ENCODE peak calls at places on chromosomes 12 and 14, in four cellular contexts. One of them, this sample, is unnamed.

GRCh38 chr14:75011356-75012097 is 8.8 kb downstream of the EIF2B2 start:
- DNase-seq in H1: no peak
- DNase-seq in IMR-90: peak
- DNase-seq in H9: no peak
- DNase-seq in this sample: no peak

GRCh38 chr12:13784504-13784903 is 196.9 kb downstream of the GRIN2B start:
- DNase-seq in IMR-90: no peak
- DNase-seq in H9: no peak
- DNase-seq in H1: no peak
- DNase-seq in this sample: no peak

GRCh38 chr12:46359667-46360280 is 12.8 kb downstream of the SLC38A2 start:
- DNase-seq in H9: no peak
- DNase-seq in H1: no peak
- DNase-seq in IMR-90: no peak
- DNase-seq in this sample: no peak

GRCh38 chr12:13024151-13024946 is 19.8 kb upstream of the FAM234B start:
- DNase-seq in IMR-90: peak
- DNase-seq in H9: no peak
- DNase-seq in H1: peak
- DNase-seq in this sample: no peak

GRCh38 chr14:28059254-28059653 is 707.3 kb upstream of the FOXG1 start:
- DNase-seq in IMR-90: no peak
- DNase-seq in H1: no peak
- DNase-seq in H9: no peak
- DNase-seq in this sample: no peak

GRCh38 chr12:122869207-122869973 is 26.5 kb downstream of the VPS37B start:
- DNase-seq in IMR-90: no peak
- DNase-seq in H9: no peak
- DNase-seq in H1: no peak
- DNase-seq in this sample: no peak

GRCh38 chr12:88650715-88651114 is 70.4 kb upstream of the KITLG start:
- DNase-seq in H1: no peak
- DNase-seq in H9: no peak
- DNase-seq in IMR-90: peak
- DNase-seq in this sample: no peak

GRCh38 chr12:27462151-27462694 is 15.7 kb downstream of the SMCO2 start:
- DNase-seq in IMR-90: peak
- DNase-seq in H9: no peak
- DNase-seq in H1: no peak
- DNase-seq in this sample: no peak

GRCh38 chr12:125310461-125310860 is 245.2 kb downstream of the AACS start:
- DNase-seq in IMR-90: no peak
- DNase-seq in H1: no peak
- DNase-seq in H9: no peak
- DNase-seq in this sample: no peak

GRCh38 chr14:68937790-68938514 is 41.1 kb downstream of the ACTN1 start:
- DNase-seq in H9: peak
- DNase-seq in H1: no peak
- DNase-seq in IMR-90: no peak
- DNase-seq in this sample: peak

GRCh38 chr14:22982013-22982476 is 306 bp downstream of the AJUBA start:
- DNase-seq in H9: peak
- DNase-seq in H1: no peak
- DNase-seq in IMR-90: no peak
- DNase-seq in this sample: peak

GRCh38 chr12:3371018-3371417 is 120.0 kb upstream of the PRMT8 start:
- DNase-seq in H1: no peak
- DNase-seq in IMR-90: no peak
- DNase-seq in H9: peak
- DNase-seq in this sample: no peak

GRCh38 chr12:104219908-104220404 is 4.4 kb downstream of the TXNRD1 start:
- DNase-seq in H1: peak
- DNase-seq in IMR-90: peak
- DNase-seq in H9: no peak
- DNase-seq in this sample: peak

GRCh38 chr12:103851127-103851526 is 10.1 kb upstream of the NT5DC3 start:
- DNase-seq in H1: no peak
- DNase-seq in H9: no peak
- DNase-seq in IMR-90: peak
- DNase-seq in this sample: no peak

GRCh38 chr14:73753043-73753886 is 39.1 kb upstream of the PNMA1 start:
- DNase-seq in IMR-90: no peak
- DNase-seq in H9: peak
- DNase-seq in H1: no peak
- DNase-seq in this sample: peak

GRCh38 chr12:6275609-6276246 is 34.8 kb upstream of the PLEKHG6 start:
- DNase-seq in H9: no peak
- DNase-seq in IMR-90: no peak
- DNase-seq in H1: no peak
- DNase-seq in this sample: no peak

GRCh38 chr12:5096241-5096880 is 52.7 kb downstream of the KCNA5 start:
- DNase-seq in IMR-90: peak
- DNase-seq in H1: no peak
- DNase-seq in H9: no peak
- DNase-seq in this sample: peak

GRCh38 chr14:104871145-104871655 is 6.1 kb downstream of the CEP170B start:
- DNase-seq in H1: no peak
- DNase-seq in H9: no peak
- DNase-seq in IMR-90: no peak
- DNase-seq in this sample: no peak

GRCh38 chr14:104692939-104693315 is 3.5 kb downstream of the INF2 start:
- DNase-seq in H9: no peak
- DNase-seq in H1: no peak
- DNase-seq in IMR-90: no peak
- DNase-seq in this sample: no peak

GRCh38 chr12:47832263-47832933 is 12.7 kb upstream of the HDAC7 start:
- DNase-seq in IMR-90: no peak
- DNase-seq in H1: no peak
- DNase-seq in H9: no peak
- DNase-seq in this sample: no peak

GRCh38 chr14:87869619-87870583 is 123.1 kb downstream of the GALC start:
- DNase-seq in H9: no peak
- DNase-seq in IMR-90: peak
- DNase-seq in H1: no peak
- DNase-seq in this sample: peak

GRCh38 chr14:75978249-75978731 is 3.5 kb downstream of the TGFB3 start:
- DNase-seq in IMR-90: no peak
- DNase-seq in H9: no peak
- DNase-seq in H1: no peak
- DNase-seq in this sample: no peak

GRCh38 chr12:69027411-69027811 is 94.4 kb upstream of the CPM start:
- DNase-seq in H9: no peak
- DNase-seq in H1: no peak
- DNase-seq in IMR-90: peak
- DNase-seq in this sample: no peak

GRCh38 chr14:68028075-68028474 is 208.5 kb downstream of the RAD51B start:
- DNase-seq in IMR-90: no peak
- DNase-seq in H1: no peak
- DNase-seq in H9: no peak
- DNase-seq in this sample: no peak

GRCh38 chr12:108565976-108566375 is 3.6 kb downstream of the ISCU start:
- DNase-seq in H9: no peak
- DNase-seq in IMR-90: peak
- DNase-seq in H1: no peak
- DNase-seq in this sample: no peak

GRCh38 chr14:99734406-99735051 is 50.4 kb downstream of the CYP46A1 start:
- DNase-seq in H9: peak
- DNase-seq in H1: no peak
- DNase-seq in IMR-90: no peak
- DNase-seq in this sample: no peak

GRCh38 chr14:99732436-99733220 is 48.5 kb downstream of the CYP46A1 start:
- DNase-seq in H9: peak
- DNase-seq in IMR-90: no peak
- DNase-seq in H1: no peak
- DNase-seq in this sample: no peak

GRCh38 chr14:99733221-99733550 is 49.1 kb downstream of the CYP46A1 start:
- DNase-seq in IMR-90: no peak
- DNase-seq in H1: no peak
- DNase-seq in H9: peak
- DNase-seq in this sample: no peak

GRCh38 chr14:99735189-99736135 is 51.4 kb downstream of the CYP46A1 start:
- DNase-seq in H9: no peak
- DNase-seq in IMR-90: no peak
- DNase-seq in H1: no peak
- DNase-seq in this sample: no peak

GRCh38 chr14:99733551-99734405 is 49.7 kb downstream of the CYP46A1 start:
- DNase-seq in H9: peak
- DNase-seq in IMR-90: no peak
- DNase-seq in H1: no peak
- DNase-seq in this sample: no peak
- H3K27ac ChIP-seq in H9: no peak
- H3K27ac ChIP-seq in IMR-90: no peak
- H3K27ac ChIP-seq in H1: no peak
- H3K27ac ChIP-seq in this sample: no peak

GRCh38 chr14:89673499-89674225 is 256.6 kb upstream of the FOXN3 start:
- DNase-seq in H1: no peak
- DNase-seq in H9: no peak
- DNase-seq in IMR-90: peak
- DNase-seq in this sample: no peak
- H2BK15ac ChIP-seq in H1: no peak
- H2BK15ac ChIP-seq in H9: no peak
- H2BK15ac ChIP-seq in IMR-90: no peak
- H2BK15ac ChIP-seq in this sample: no peak

DNA sequence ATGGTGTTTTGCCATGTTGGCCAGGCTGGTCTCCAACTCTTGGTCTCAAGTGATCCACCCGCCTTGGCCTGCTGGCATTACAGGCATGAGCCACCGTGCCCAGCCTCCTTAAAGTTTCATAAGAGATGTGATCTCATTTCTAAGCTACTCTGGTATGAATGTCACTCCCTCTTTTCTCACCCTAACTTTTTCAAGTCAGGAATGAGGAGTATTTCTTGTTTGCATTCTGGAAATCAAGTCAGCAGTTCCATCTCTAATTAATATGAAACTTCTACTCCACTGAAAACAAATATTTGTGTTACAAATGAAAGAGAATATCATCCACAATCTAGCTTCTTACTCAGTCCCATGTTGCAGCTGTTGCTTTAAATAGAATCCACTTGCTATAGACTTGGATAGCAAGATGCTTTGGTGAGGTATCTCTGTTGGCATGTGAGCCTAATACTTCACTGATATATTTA is 61.3 kb downstream of the ARF6 start:
- DNase-seq in H9: no peak
- DNase-seq in H1: no peak
- DNase-seq in IMR-90: peak
- DNase-seq in this sample: no peak
- H4K5ac ChIP-seq in H9: no peak
- H4K5ac ChIP-seq in H1: no peak
- H4K5ac ChIP-seq in IMR-90: no peak
- H4K5ac ChIP-seq in this sample: no peak

GRCh38 chr14:20415723-20416622 is 2.7 kb upstream of the TEP1 start:
- DNase-seq in H1: no peak
- DNase-seq in IMR-90: peak
- DNase-seq in H9: no peak
- DNase-seq in this sample: peak
- H3K27ac ChIP-seq in H1: no peak
- H3K27ac ChIP-seq in IMR-90: no peak
- H3K27ac ChIP-seq in H9: no peak
- H3K27ac ChIP-seq in this sample: no peak

GRCh38 chr12:19546027-19546426 is 106.7 kb downstream of the AEBP2 start:
- DNase-seq in H1: no peak
- DNase-seq in IMR-90: no peak
- DNase-seq in H9: no peak
- DNase-seq in this sample: no peak
- H2BK15ac ChIP-seq in H1: no peak
- H2BK15ac ChIP-seq in IMR-90: peak
- H2BK15ac ChIP-seq in H9: no peak
- H2BK15ac ChIP-seq in this sample: no peak

GRCh38 chr12:80299219-80299618 is 144.8 kb upstream of the PTPRQ start:
- DNase-seq in H9: no peak
- DNase-seq in H1: no peak
- DNase-seq in IMR-90: no peak
- DNase-seq in this sample: no peak
- H4K5ac ChIP-seq in H9: no peak
- H4K5ac ChIP-seq in H1: no peak
- H4K5ac ChIP-seq in IMR-90: no peak
- H4K5ac ChIP-seq in this sample: no peak

GRCh38 chr14:55383541-55384140 is 28.0 kb downstream of the ATG14 start:
- DNase-seq in H1: no peak
- DNase-seq in IMR-90: no peak
- DNase-seq in H9: no peak
- DNase-seq in this sample: no peak

GRCh38 chr14:55386037-55386798 is 25.4 kb downstream of the ATG14 start:
- DNase-seq in IMR-90: no peak
- DNase-seq in H1: no peak
- DNase-seq in H9: no peak
- DNase-seq in this sample: peak

GRCh38 chr14:55382483-55382882 is 29.1 kb downstream of the ATG14 start:
- DNase-seq in H1: no peak
- DNase-seq in H9: no peak
- DNase-seq in IMR-90: peak
- DNase-seq in this sample: peak

GRCh38 chr14:55383039-55383438 is 28.6 kb downstream of the ATG14 start:
- DNase-seq in H1: no peak
- DNase-seq in IMR-90: peak
- DNase-seq in H9: no peak
- DNase-seq in this sample: no peak

DNA sequence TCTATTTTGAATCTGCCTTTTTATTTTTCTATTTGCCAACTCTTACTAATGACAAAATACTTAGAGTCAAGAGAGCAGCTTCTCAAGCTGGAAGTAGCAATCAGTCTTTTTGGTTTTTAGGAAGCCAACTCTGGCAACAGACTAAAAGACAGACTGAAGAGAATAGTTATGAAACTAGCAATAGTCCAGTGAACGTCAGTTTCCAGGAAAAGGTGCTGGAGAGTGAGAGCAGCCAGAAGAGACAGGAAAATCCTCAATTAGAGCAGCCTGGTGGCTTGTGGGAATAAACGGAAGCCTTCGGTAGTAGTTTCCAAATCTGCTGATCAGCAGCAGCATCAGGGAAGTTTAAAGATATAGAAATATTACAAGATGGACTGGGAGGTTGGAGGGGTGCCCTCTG is 27.1 kb downstream of the ATG14 start:
- DNase-seq in H1: no peak
- DNase-seq in IMR-90: no peak
- DNase-seq in H9: no peak
- DNase-seq in this sample: no peak
- H3K27ac ChIP-seq in H1: no peak
- H3K27ac ChIP-seq in IMR-90: no peak
- H3K27ac ChIP-seq in H9: no peak
- H3K27ac ChIP-seq in this sample: no peak

This sample was measured in mesendoderm.